ENCODE peak calls at places on chromosomes 5 and 9, in nine cellular contexts. H, T, F, B, J, L, E, Z and P are unnamed samples.
A peak's percentile ranks its signal among the peaks of the same experiment; 100 is the strongest.

GRCh38 chr9:81683214-81683613 is 6.1 kb downstream of the TLE1 start:
- DNase-seq in H (no peak), T (no peak), F (no peak), B (no peak), J (no peak), L (no peak), E (no peak), Z (no peak), P (no peak)

GRCh38 chr9:134258828-134259546 is 67.3 kb upstream of the RXRA start:
- DNase-seq in H (no peak), T (no peak), F (no peak), B (no peak), J (no peak), L (peak; percentile 71), E (no peak), Z (peak; percentile 40), P (no peak)

GRCh38 chr5:132773114-132773513 is 3.9 kb downstream of the SEPTIN8 start:
- DNase-seq in H (no peak), T (no peak), F (no peak), B (no peak), J (no peak), L (no peak), E (no peak), Z (no peak), P (no peak)

GRCh38 chr5:759111-759741 is 25.3 kb downstream of the ZDHHC11B start:
- DNase-seq in H (no peak), T (no peak), F (peak; percentile 49), B (no peak), J (no peak), L (peak; percentile 76), E (peak; percentile 84), Z (peak; percentile 83), P (no peak)

GRCh38 chr9:131545003-131545785 is at the start of gene PRRT1B:
- DNase-seq in H (no peak), T (no peak), F (no peak), B (no peak), J (no peak), L (no peak), E (peak; percentile 94), Z (peak; percentile 94), P (no peak)

GRCh38 chr9:91705386-91705785 is 244.6 kb downstream of the ROR2 start:
- DNase-seq in H (no peak), T (no peak), F (no peak), B (no peak), J (no peak), L (no peak), E (no peak), Z (no peak), P (no peak)

GRCh38 chr5:78360674-78361225 is 333 bp downstream of the SCAMP1 start:
- DNase-seq in H (no peak), T (peak; percentile 58), F (peak; percentile 77), B (no peak), J (no peak), L (peak; percentile 40), E (peak; percentile 62), Z (peak; percentile 65), P (no peak)

GRCh38 chr5:159412284-159413046 is 82.2 kb upstream of the IL12B start:
- DNase-seq in H (peak; percentile 9), T (peak; percentile 49), F (peak; percentile 55), B (no peak), J (peak; percentile 62), L (no peak), E (no peak), Z (no peak), P (no peak)

GRCh38 chr5:83972236-83972635 is 251.6 kb upstream of the HAPLN1 start:
- DNase-seq in H (peak; percentile 50), T (no peak), F (no peak), B (no peak), J (no peak), L (no peak), E (no peak), Z (no peak), P (peak; percentile 9)

GRCh38 chr5:127876384-127876783 is 173.2 kb downstream of the CCDC192 start:
- DNase-seq in H (peak; percentile 50), T (no peak), F (no peak), B (peak; percentile 61), J (no peak), L (no peak), E (no peak), Z (no peak), P (no peak)

GRCh38 chr5:127875235-127876021 is 172.2 kb downstream of the CCDC192 start:
- DNase-seq in H (peak; percentile 51), T (no peak), F (peak; percentile 83), B (peak; percentile 65), J (peak; percentile 71), L (peak; percentile 49), E (peak; percentile 61), Z (peak; percentile 38), P (peak; percentile 80)

GRCh38 chr5:127872494-127872893 is 169.3 kb downstream of the CCDC192 start:
- DNase-seq in H (no peak), T (no peak), F (no peak), B (no peak), J (no peak), L (no peak), E (no peak), Z (no peak), P (no peak)

DNA sequence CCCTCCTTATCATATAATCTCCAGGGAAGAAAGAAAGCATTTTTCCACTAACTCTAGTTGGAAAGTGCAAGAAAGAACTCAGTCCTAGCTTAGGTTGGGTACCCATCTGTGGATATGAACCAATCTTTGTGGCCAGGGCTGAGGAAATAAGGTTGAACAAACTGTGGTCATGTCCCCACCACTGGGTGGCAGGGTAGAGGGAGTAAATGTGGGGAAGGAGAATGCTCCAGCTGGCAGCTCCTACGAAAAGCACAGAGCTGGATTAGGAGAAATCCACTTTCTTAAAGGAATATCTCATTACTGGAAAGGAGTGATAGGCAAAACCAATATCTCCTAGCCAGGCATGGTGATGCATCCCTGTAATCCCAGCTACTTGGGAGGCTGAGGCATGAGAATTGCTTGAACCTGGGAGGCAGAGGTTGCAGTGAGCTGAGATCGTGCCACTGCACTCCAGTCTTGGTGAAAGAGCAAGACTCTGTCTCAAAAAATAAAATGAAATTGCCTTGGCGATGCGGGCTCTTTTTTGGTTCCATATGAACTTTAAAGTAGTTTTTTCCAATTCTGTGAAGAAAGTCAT is 175.1 kb downstream of the CCDC192 start:
- DNase-seq in H (peak; percentile 59), T (no peak), F (peak; percentile 87), B (peak; percentile 62), J (no peak), L (peak; percentile 19), E (peak; percentile 34), Z (peak; percentile 70), P (peak; percentile 53)
- TF ChIP-seq CTCF in H (peak; percentile 76), T (no peak), F (peak; percentile 85), B (peak; percentile 57), J (peak; percentile 56), L (peak; percentile 65), E (peak; percentile 62), Z (peak; percentile 39), P (peak; percentile 80)

GRCh38 chr9:35609001-35609819 is 4.1 kb downstream of the TESK1 start:
- DNase-seq in H (no peak), T (no peak), F (no peak), B (no peak), J (no peak), L (no peak), E (no peak), Z (no peak), P (no peak)
- H3K27ac ChIP-seq in H (no peak overlapping the region), T (no peak overlapping the region), F (no peak overlapping the region), B (no peak overlapping the region), J (no peak overlapping the region), L (no peak overlapping the region), E (no peak overlapping the region), Z (no peak overlapping the region), P (no peak overlapping the region)

GRCh38 chr5:62258654-62259053 is 47.4 kb upstream of the KIF2A start:
- DNase-seq in H (no peak), T (no peak), F (no peak), B (no peak), J (no peak), L (no peak), E (no peak), Z (no peak), P (no peak)

GRCh38 chr5:62259699-62260220 is 46.2 kb upstream of the KIF2A start:
- DNase-seq in H (no peak), T (no peak), F (no peak), B (no peak), J (no peak), L (no peak), E (no peak), Z (no peak), P (no peak)

GRCh38 chr5:62260510-62260909 is 45.5 kb upstream of the KIF2A start:
- DNase-seq in H (no peak), T (no peak), F (no peak), B (no peak), J (no peak), L (no peak), E (no peak), Z (no peak), P (no peak)

GRCh38 chr5:62257018-62257367 is 49.0 kb upstream of the KIF2A start:
- DNase-seq in H (no peak), T (no peak), F (no peak), B (no peak), J (no peak), L (no peak), E (no peak), Z (no peak), P (no peak)

GRCh38 chr5:62256161-62257017 is 49.6 kb upstream of the KIF2A start:
- DNase-seq in H (no peak), T (no peak), F (no peak), B (no peak), J (no peak), L (no peak), E (no peak), Z (peak; percentile 56), P (no peak)
- H3K4me3 ChIP-seq in H (no peak overlapping the region), T (peak overlapping the region; percentile 12), F (no peak overlapping the region), B (no peak overlapping the region), J (peak overlapping the region; percentile 8), L (no peak overlapping the region), E (no peak overlapping the region), Z (no peak overlapping the region), P (no peak overlapping the region)

GRCh38 chr9:29209748-29210276 is 1636.5 kb upstream of the C9orf72 start:
- DNase-seq in H (no peak), T (no peak), F (no peak), B (no peak), J (no peak), L (no peak), E (no peak), Z (no peak), P (no peak)
- TF ChIP-seq CTCF in H (no peak), T (no peak), F (no peak), B (no peak), J (no peak), L (no peak), E (no peak), Z (no peak), P (no peak)

GRCh38 chr5:58938568-58939424 is 355.9 kb downstream of the RAB3C start:
- DNase-seq in H (no peak), T (no peak), F (no peak), B (no peak), J (no peak), L (no peak), E (no peak), Z (no peak), P (no peak)
- H3K27ac ChIP-seq in H (no peak overlapping the region), T (no peak overlapping the region), F (no peak overlapping the region), B (no peak overlapping the region), J (no peak overlapping the region), L (no peak overlapping the region), E (peak overlapping the region; percentile 18), Z (no peak overlapping the region), P (no peak overlapping the region)

GRCh38 chr9:114023961-114024360 is 54.1 kb downstream of the AMBP start:
- DNase-seq in H (no peak), T (no peak), F (no peak), B (no peak), J (no peak), L (no peak), E (no peak), Z (no peak), P (no peak)
- H3K4me3 ChIP-seq in H (no peak overlapping the region), T (no peak overlapping the region), F (no peak overlapping the region), B (no peak overlapping the region), J (no peak overlapping the region), L (no peak overlapping the region), E (no peak overlapping the region), Z (no peak overlapping the region), P (no peak overlapping the region)